ENCODE peak calls at places on chromosomes 11 and 22, in nine cellular contexts. F is amygdala; E is mucosa of descending colon; B is uterus; W is T-helper 2 cell; O is amniotic stem cell; T is stimulated activated CD8-positive, alpha-beta memory T cell treated with anti-CD3 and anti-CD28 coated beads, Interleukin-7, amount 100 ng/mL, for 24 hours; I is D721Med; M is effector CD4-positive, alpha-beta T cell. L is an unnamed sample.

GRCh38 chr11:124951341-124951740 is 2.7 kb upstream of the CCDC15 start:
- DNase-seq in F (no peak), E (no peak), B (no peak), W (no peak), O (no peak), T (no peak), I (no peak), M (no peak), L (no peak)

GRCh38 chr11:68839953-68840641 is 1.6 kb downstream of the CPT1A start:
- DNase-seq in F (no peak), E (no peak), B (no peak), W (no peak), O (no peak), T (no peak), I (no peak), M (no peak), L (no peak)

GRCh38 chr11:110711776-110712642 is at the start of gene ARHGAP20:
- DNase-seq in F (peak; percentile 51), E (peak; percentile 85), B (peak; percentile 67), W (peak; percentile 17), O (no peak), T (no peak), I (peak; percentile 64), M (no peak), L (peak; percentile 64)

GRCh38 chr11:69804769-69805508 is 14.3 kb downstream of the FGF3 start:
- DNase-seq in F (no peak), E (no peak), B (no peak), W (no peak), O (no peak), T (no peak), I (no peak), M (no peak), L (no peak)

GRCh38 chr11:69501891-69502860 is 20.7 kb downstream of the LINC01488 start:
- DNase-seq in F (no peak), E (peak; percentile 23), B (no peak), W (no peak), O (no peak), T (no peak), I (no peak), M (no peak), L (no peak)

GRCh38 chr11:59273008-59273841 is 60.5 kb upstream of the MPEG1 start:
- DNase-seq in F (no peak), E (peak; percentile 49), B (no peak), W (no peak), O (no peak), T (no peak), I (no peak), M (no peak), L (no peak)

GRCh38 chr11:47917643-47918369 is 62.6 kb upstream of the PTPRJ start:
- DNase-seq in F (peak; percentile 30), E (peak; percentile 49), B (peak; percentile 84), W (no peak), O (peak; percentile 17), T (no peak), I (no peak), M (no peak), L (no peak)

GRCh38 chr11:104916442-104916841 is 18.2 kb upstream of the CASP12 start:
- DNase-seq in F (no peak), E (no peak), B (no peak), W (no peak), O (no peak), T (no peak), I (no peak), M (no peak), L (no peak)

GRCh38 chr11:70367071-70367470 is 31.3 kb upstream of the CTTN start:
- DNase-seq in F (no peak), E (no peak), B (no peak), W (no peak), O (no peak), T (no peak), I (no peak), M (no peak), L (no peak)

GRCh38 chr11:83335446-83336070 is 49.4 kb upstream of the CCDC90B start:
- DNase-seq in F (no peak), E (no peak), B (no peak), W (no peak), O (no peak), T (no peak), I (no peak), M (no peak), L (no peak)

GRCh38 chr11:37182036-37182435 is 584.0 kb upstream of the RAG2 start:
- DNase-seq in F (no peak), E (no peak), B (no peak), W (no peak), O (no peak), T (no peak), I (no peak), M (no peak), L (no peak)

GRCh38 chr22:23835773-23836144 is 3.0 kb downstream of the DERL3 start:
- DNase-seq in F (no peak), E (peak; percentile 23), B (no peak), W (no peak), O (no peak), T (no peak), I (no peak), M (no peak), L (no peak)

GRCh38 chr22:46033256-46034200 is 56.6 kb upstream of the WNT7B start:
- DNase-seq in F (no peak), E (no peak), B (peak; percentile 13), W (no peak), O (no peak), T (no peak), I (no peak), M (no peak), L (no peak)

GRCh38 chr11:16632295-16633200 is 105.9 kb upstream of the C11orf58 start:
- DNase-seq in F (no peak), E (no peak), B (no peak), W (no peak), O (no peak), T (no peak), I (no peak), M (no peak), L (no peak)

GRCh38 chr22:35940166-35940565 is 88.5 kb downstream of the RBFOX2 start:
- DNase-seq in F (no peak), E (no peak), B (no peak), W (no peak), O (no peak), T (no peak), I (no peak), M (no peak), L (no peak)

GRCh38 chr22:31846161-31847115 is 92.6 kb downstream of the DEPDC5 start:
- DNase-seq in F (no peak), E (no peak), B (no peak), W (no peak), O (no peak), T (no peak), I (no peak), M (no peak), L (no peak)

GRCh38 chr11:76655466-76656086 is 15.0 kb downstream of the LRRC32 start:
- DNase-seq in F (no peak), E (no peak), B (no peak), W (no peak), O (no peak), T (no peak), I (no peak), M (no peak), L (no peak)

GRCh38 chr11:502288-503178 is 4.5 kb downstream of the RNH1 start:
- DNase-seq in F (no peak), E (peak; percentile 36), B (peak; percentile 22), W (no peak), O (no peak), T (no peak), I (no peak), M (no peak), L (no peak)

GRCh38 chr11:107576497-107577086 is 11.1 kb upstream of the ALKBH8 start:
- DNase-seq in F (peak; percentile 41), E (no peak), B (peak; percentile 36), W (peak; percentile 24), O (peak; percentile 55), T (no peak), I (no peak), M (peak; percentile 37), L (no peak)

GRCh38 chr11:125272092-125272491 is 107.5 kb downstream of the PKNOX2 start:
- DNase-seq in F (no peak), E (no peak), B (no peak), W (no peak), O (no peak), T (no peak), I (no peak), M (no peak), L (no peak)

GRCh38 chr22:43109921-43110443 is 568 bp upstream of the BIK start:
- DNase-seq in F (no peak), E (peak; percentile 51), B (no peak), W (no peak), O (no peak), T (no peak), I (no peak), M (no peak), L (no peak)

GRCh38 chr11:16792426-16792825 is 54.0 kb downstream of the C11orf58 start:
- DNase-seq in F (no peak), E (no peak), B (no peak), W (no peak), O (no peak), T (no peak), I (no peak), M (no peak), L (no peak)

GRCh38 chr11:113904379-113905101 is at the start of gene HTR3B:
- DNase-seq in F (no peak), E (no peak), B (no peak), W (no peak), O (no peak), T (no peak), I (no peak), M (no peak), L (no peak)

GRCh38 chr11:75869661-75870455 is 54.8 kb downstream of the UVRAG start:
- DNase-seq in F (no peak), E (no peak), B (no peak), W (no peak), O (no peak), T (no peak), I (no peak), M (no peak), L (no peak)

GRCh38 chr11:61850687-61851086 is 22.6 kb downstream of the FADS2 start:
- DNase-seq in F (no peak), E (no peak), B (no peak), W (no peak), O (no peak), T (no peak), I (no peak), M (no peak), L (no peak)

GRCh38 chr11:36775157-36775556 is 177.1 kb upstream of the RAG2 start:
- DNase-seq in F (no peak), E (no peak), B (no peak), W (no peak), O (no peak), T (no peak), I (no peak), M (no peak), L (no peak)

GRCh38 chr22:49783926-49784629 is 43.6 kb downstream of the BRD1 start:
- DNase-seq in F (no peak), E (no peak), B (no peak), W (no peak), O (no peak), T (no peak), I (no peak), M (no peak), L (no peak)

GRCh38 chr22:19448076-19448607 is 631 bp upstream of the C22orf39 start:
- DNase-seq in F (no peak), E (peak; percentile 57), B (no peak), W (no peak), O (no peak), T (no peak), I (peak; percentile 82), M (no peak), L (peak; percentile 68)

GRCh38 chr11:95104916-95105315 is 15.3 kb downstream of the ENDOD1 start:
- DNase-seq in F (no peak), E (no peak), B (no peak), W (no peak), O (no peak), T (no peak), I (no peak), M (no peak), L (no peak)

GRCh38 chr11:132942611-132943324 is 589.5 kb downstream of the OPCML start:
- DNase-seq in F (no peak), E (no peak), B (no peak), W (no peak), O (no peak), T (no peak), I (no peak), M (no peak), L (no peak)